ENCODE peak calls at places on chromosomes 13 and 19, in seven cellular contexts. Z is non-pigmented ciliary epithelial cell; E is colonic mucosa; T is astrocyte of the spinal cord; B is activated naive CD4-positive, alpha-beta T cell treated with Interleukin-2 at 50 U/mL for 16 hours; A is fibroblast of pulmonary artery; W is A172. V is an unnamed sample.

GRCh38 chr19:2034729-2035589 is 16.1 kb downstream of the MKNK2 start:
- DNase-seq in Z (no peak), E (peak; percentile 91), T (no peak), B (peak; percentile 61), A (peak; percentile 52), W (no peak), V (no peak)

GRCh38 chr19:45245334-45245787 is at the start of gene EXOC3L2:
- DNase-seq in Z (no peak), E (no peak), T (no peak), B (no peak), A (no peak), W (no peak), V (no peak)

GRCh38 chr13:30224732-30225131 is 82.6 kb downstream of the KATNAL1 start:
- DNase-seq in Z (no peak), E (no peak), T (no peak), B (no peak), A (peak; percentile 23), W (peak; percentile 81), V (peak; percentile 42)

GRCh38 chr13:81610613-81611012 is 1269.7 kb upstream of the SPRY2 start:
- DNase-seq in Z (no peak), E (no peak), T (no peak), B (no peak), A (no peak), W (no peak), V (no peak)

GRCh38 chr19:12513531-12514061 is 29.0 kb upstream of the ZNF709 start:
- DNase-seq in Z (no peak), E (no peak), T (no peak), B (no peak), A (no peak), W (no peak), V (no peak)

GRCh38 chr19:7961930-7962626 is 18.6 kb upstream of the TIMM44 start:
- DNase-seq in Z (no peak), E (no peak), T (no peak), B (no peak), A (no peak), W (no peak), V (no peak)

GRCh38 chr19:38514812-38515633 is 81.5 kb downstream of the RYR1 start:
- DNase-seq in Z (no peak), E (peak; percentile 60), T (peak; percentile 49), B (peak; percentile 79), A (peak; percentile 56), W (peak; percentile 51), V (peak; percentile 24)

GRCh38 chr19:31109626-31110025 is 239.6 kb downstream of the TSHZ3 start:
- DNase-seq in Z (no peak), E (no peak), T (no peak), B (no peak), A (no peak), W (peak; percentile 21), V (no peak)

GRCh38 chr19:5718032-5718578 is 1.8 kb downstream of the LONP1 start:
- DNase-seq in Z (peak; percentile 34), E (no peak), T (peak; percentile 27), B (peak; percentile 77), A (peak; percentile 28), W (peak; percentile 35), V (peak; percentile 62)

GRCh38 chr19:42132851-42133528 is 744 bp upstream of the POU2F2 start:
- DNase-seq in Z (no peak), E (peak; percentile 69), T (peak; percentile 40), B (peak; percentile 86), A (no peak), W (peak; percentile 29), V (no peak)

GRCh38 chr19:11019824-11020223 is 59.0 kb downstream of the SMARCA4 start:
- DNase-seq in Z (no peak), E (no peak), T (no peak), B (no peak), A (no peak), W (no peak), V (no peak)

GRCh38 chr13:87999141-87999765 is 328.1 kb downstream of the SLITRK5 start:
- DNase-seq in Z (no peak), E (no peak), T (peak; percentile 63), B (no peak), A (peak; percentile 26), W (peak; percentile 87), V (no peak)

GRCh38 chr13:75704942-75705320 is 68.8 kb downstream of the LMO7 start:
- DNase-seq in Z (no peak), E (peak; percentile 81), T (no peak), B (no peak), A (no peak), W (peak; percentile 44), V (no peak)

GRCh38 chr13:110775576-110775975 is 62.1 kb downstream of the ING1 start:
- DNase-seq in Z (no peak), E (no peak), T (no peak), B (no peak), A (no peak), W (no peak), V (no peak)

GRCh38 chr13:30872195-30872594 is 33.9 kb upstream of the MEDAG start:
- DNase-seq in Z (no peak), E (no peak), T (no peak), B (no peak), A (no peak), W (no peak), V (no peak)

GRCh38 chr13:79779761-79780160 is 298.8 kb downstream of the NDFIP2 start:
- DNase-seq in Z (no peak), E (peak; percentile 43), T (peak; percentile 47), B (no peak), A (peak; percentile 75), W (no peak), V (no peak)

GRCh38 chr13:26693749-26694463 is 66.7 kb downstream of the GPR12 start:
- DNase-seq in Z (no peak), E (no peak), T (no peak), B (no peak), A (no peak), W (no peak), V (no peak)

GRCh38 chr19:20162821-20163220 is 4.2 kb upstream of the ZNF486 start:
- DNase-seq in Z (no peak), E (no peak), T (no peak), B (no peak), A (no peak), W (no peak), V (no peak)

GRCh38 chr19:40594657-40595077 is 6.5 kb upstream of the LTBP4 start:
- DNase-seq in Z (no peak), E (no peak), T (no peak), B (no peak), A (no peak), W (peak; percentile 66), V (peak; percentile 44)

GRCh38 chr19:42317535-42317934 is 4.4 kb downstream of the TMEM145 start:
- DNase-seq in Z (no peak), E (no peak), T (no peak), B (no peak), A (no peak), W (no peak), V (no peak)

GRCh38 chr13:88817560-88817959 is 1146.4 kb downstream of the SLITRK5 start:
- DNase-seq in Z (no peak), E (no peak), T (no peak), B (no peak), A (no peak), W (no peak), V (no peak)

GRCh38 chr19:47518139-47518538 is 3.3 kb upstream of the NAPA start:
- DNase-seq in Z (no peak), E (no peak), T (peak; percentile 14), B (peak; percentile 65), A (no peak), W (no peak), V (no peak)

GRCh38 chr13:73428137-73428536 is 369.3 kb downstream of the KLF5 start:
- DNase-seq in Z (peak; percentile 54), E (no peak), T (peak; percentile 90), B (no peak), A (peak; percentile 80), W (peak; percentile 20), V (peak; percentile 12)

GRCh38 chr13:110651271-110651670 is 35.9 kb downstream of the NAXD start:
- DNase-seq in Z (no peak), E (no peak), T (no peak), B (no peak), A (no peak), W (no peak), V (no peak)

GRCh38 chr13:21638319-21639282 is 32.3 kb upstream of the FGF9 start:
- DNase-seq in Z (no peak), E (peak; percentile 51), T (peak; percentile 21), B (peak; percentile 18), A (peak; percentile 43), W (peak; percentile 35), V (no peak)

GRCh38 chr19:11168568-11168967 is 13.0 kb upstream of the SPC24 start:
- DNase-seq in Z (peak; percentile 85), E (no peak), T (peak; percentile 93), B (no peak), A (peak; percentile 91), W (peak; percentile 98), V (peak; percentile 94)

GRCh38 chr19:19040417-19040816 is 7.0 kb downstream of the ARMC6 start:
- DNase-seq in Z (no peak), E (peak; percentile 38), T (peak; percentile 71), B (no peak), A (peak; percentile 96), W (no peak), V (peak; percentile 68)

GRCh38 chr19:29671393-29672076 is 6.3 kb downstream of the PLEKHF1 start:
- DNase-seq in Z (no peak), E (no peak), T (peak; percentile 31), B (peak; percentile 88), A (peak; percentile 72), W (peak; percentile 35), V (peak; percentile 24)

GRCh38 chr13:113367020-113367560 is 3.2 kb upstream of the GRTP1 start:
- DNase-seq in Z (no peak), E (no peak), T (no peak), B (no peak), A (no peak), W (no peak), V (no peak)

GRCh38 chr13:78743972-78744371 is 85.0 kb upstream of the OBI1 start:
- DNase-seq in Z (no peak), E (no peak), T (no peak), B (no peak), A (no peak), W (no peak), V (no peak)

GRCh38 chr19:6802336-6803035 is 30.0 kb downstream of the VAV1 start:
- DNase-seq in Z (no peak), E (peak; percentile 42), T (no peak), B (peak; percentile 74), A (no peak), W (peak; percentile 38), V (no peak)

GRCh38 chr19:2083174-2083854 is 12.8 kb downstream of the MOB3A start:
- DNase-seq in Z (no peak), E (no peak), T (no peak), B (peak; percentile 69), A (no peak), W (no peak), V (no peak)

GRCh38 chr19:9467161-9467560 is 31.3 kb downstream of the ZNF560 start:
- DNase-seq in Z (no peak), E (no peak), T (no peak), B (no peak), A (no peak), W (no peak), V (no peak)

GRCh38 chr19:51980116-51980736 is 6.4 kb downstream of the ZNF350 start:
- DNase-seq in Z (no peak), E (no peak), T (no peak), B (no peak), A (peak; percentile 29), W (no peak), V (no peak)

GRCh38 chr13:65999441-65999840 is 1230.7 kb downstream of the PCDH9 start:
- DNase-seq in Z (no peak), E (no peak), T (no peak), B (no peak), A (no peak), W (no peak), V (no peak)

GRCh38 chr19:3034845-3035541 is 5.9 kb upstream of the TLE2 start:
- DNase-seq in Z (no peak), E (no peak), T (peak; percentile 45), B (peak; percentile 36), A (peak; percentile 43), W (peak; percentile 79), V (no peak)

GRCh38 chr13:31556376-31556775 is 182.9 kb upstream of the RXFP2 start:
- DNase-seq in Z (peak; percentile 49), E (no peak), T (peak; percentile 53), B (no peak), A (peak; percentile 16), W (peak; percentile 56), V (peak; percentile 90)